ENCODE peak calls at places on chromosome 9, in four cellular contexts. U, I, A and M are unnamed samples.

GRCh38 chr9:92180669-92181181 is 65.5 kb upstream of the SPTLC1 start:
- DNase-seq in U (peak; percentile 91), I (peak; percentile 20), A (peak; percentile 85), M (no peak)

GRCh38 chr9:35277649-35278359 is 116.0 kb downstream of the UNC13B start:
- DNase-seq in A (no peak), I (no peak), U (peak; percentile 87), M (no peak)

GRCh38 chr9:8660383-8660782 is 860.8 kb upstream of the DMAC1 start:
- DNase-seq in A (no peak), U (no peak), I (no peak), M (no peak)

GRCh38 chr9:127524373-127524772 is 73.1 kb downstream of the LRSAM1 start:
- DNase-seq in I (no peak), U (peak; percentile 56), A (no peak), M (no peak)

GRCh38 chr9:1046639-1047604 is 3.2 kb upstream of the DMRT2 start:
- DNase-seq in A (no peak), U (no peak), I (no peak), M (no peak)

GRCh38 chr9:35658144-35658893 is at the start of gene CCDC107:
- DNase-seq in I (peak; percentile 70), A (peak; percentile 78), U (peak; percentile 81), M (peak; percentile 86)

GRCh38 chr9:8872802-8873201 is 1073.2 kb upstream of the DMAC1 start:
- DNase-seq in A (no peak), U (no peak), I (no peak), M (no peak)

GRCh38 chr9:89661956-89662717 is 57.3 kb downstream of the GADD45G start:
- DNase-seq in I (peak; percentile 75), U (peak; percentile 86), A (peak; percentile 24), M (peak; percentile 87)

GRCh38 chr9:13550519-13550918 is 271.0 kb upstream of the MPDZ start:
- DNase-seq in I (no peak), U (no peak), A (no peak), M (no peak)

GRCh38 chr9:12785251-12785880 is 10.5 kb downstream of the LURAP1L start:
- DNase-seq in U (peak; percentile 55), A (peak; percentile 5), I (no peak), M (peak; percentile 86)

GRCh38 chr9:93276973-93277372 is 93.0 kb downstream of the WNK2 start:
- DNase-seq in I (no peak), U (no peak), A (no peak), M (no peak)

GRCh38 chr9:111094433-111095421 is 56.5 kb upstream of the LPAR1 start:
- DNase-seq in A (no peak), U (peak; percentile 90), I (no peak), M (peak; percentile 47)

GRCh38 chr9:114621975-114622609 is 11.0 kb downstream of the TMEM268 start:
- DNase-seq in U (peak; percentile 84), I (no peak), A (no peak), M (peak; percentile 14)

GRCh38 chr9:6616976-6617375 is 28.6 kb downstream of the GLDC start:
- DNase-seq in I (no peak), A (no peak), U (no peak), M (no peak)

GRCh38 chr9:34620061-34620994 is at the start of gene DCTN3:
- DNase-seq in I (peak; percentile 91), U (peak; percentile 94), A (peak; percentile 93), M (peak; percentile 93)

GRCh38 chr9:77663754-77664153 is 15.6 kb upstream of the GNA14 start:
- DNase-seq in I (no peak), A (no peak), U (peak; percentile 16), M (no peak)

GRCh38 chr9:71741841-71742648 is 26.3 kb downstream of the CEMIP2 start:
- DNase-seq in I (peak; percentile 94), A (peak; percentile 82), U (peak; percentile 93), M (peak; percentile 73)

GRCh38 chr9:100505564-100506159 is 32.7 kb downstream of the TMEFF1 start:
- DNase-seq in I (peak; percentile 67), U (peak; percentile 30), A (peak; percentile 86), M (peak; percentile 77)

GRCh38 chr9:16133556-16134227 is 580.8 kb downstream of the CCDC171 start:
- DNase-seq in U (peak; percentile 48), I (peak; percentile 63), A (peak; percentile 52), M (peak; percentile 79)

GRCh38 chr9:88583901-88584596 is 49.1 kb downstream of the NXNL2 start:
- DNase-seq in U (peak; percentile 85), A (no peak), I (no peak), M (no peak)

GRCh38 chr9:120387257-120387999 is 192.5 kb downstream of the CDK5RAP2 start:
- DNase-seq in I (peak; percentile 80), A (no peak), U (no peak), M (no peak)

GRCh38 chr9:130010151-130010988 is 32.6 kb downstream of the FNBP1 start:
- DNase-seq in U (no peak), I (no peak), A (no peak), M (no peak)

DNA sequence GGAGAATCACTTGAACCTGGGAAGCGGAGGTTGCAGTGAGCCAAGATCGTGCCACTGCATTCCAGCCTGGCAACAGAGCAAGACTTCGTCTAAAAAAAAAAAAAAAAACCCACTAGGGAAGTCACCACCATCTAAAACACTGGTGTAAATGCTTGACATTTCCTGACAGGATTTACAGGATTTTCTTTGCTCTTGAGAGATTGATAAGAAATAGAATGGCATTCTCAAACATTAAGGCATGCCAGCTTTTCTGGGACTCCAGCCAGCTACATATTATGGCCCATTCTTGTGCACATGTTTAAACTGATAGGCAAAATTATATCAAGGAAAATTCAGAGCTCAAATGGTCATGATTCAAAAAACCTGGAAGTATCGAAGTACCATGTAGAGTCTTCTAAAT is 28.7 kb downstream of the GTF3C4 start:
- DNase-seq in I (no peak), A (no peak), U (no peak), M (no peak)
- TF ChIP-seq MAZ in I (no peak), A (no peak), U (no peak), M (no peak)

GRCh38 chr9:82133973-82134372 is 145.4 kb downstream of the SPATA31D1 start:
- DNase-seq in A (no peak), U (peak; percentile 50), I (no peak), M (no peak)
- TF ChIP-seq MAZ in A (no peak), U (no peak), I (no peak), M (no peak)

GRCh38 chr9:82038897-82039296 is 50.3 kb downstream of the SPATA31D1 start:
- DNase-seq in I (no peak), U (no peak), A (no peak), M (no peak)
- TF ChIP-seq MAZ in I (no peak), U (no peak), A (no peak), M (no peak)

GRCh38 chr9:104961238-104961637 is 33.3 kb upstream of the ABCA1 start:
- DNase-seq in I (peak; percentile 72), A (peak; percentile 69), U (peak; percentile 83), M (peak; percentile 18)
- TF ChIP-seq MAZ in I (no peak), A (no peak), U (no peak), M (no peak)